ENCODE peak calls at places on chromosomes 12 and 14, in four cellular contexts. D is amygdala, T is fibroblast of mammary gland, S is RPMI7951. K is an unnamed sample.

GRCh38 chr14:72541546-72541945 is 352.4 kb downstream of the DPF3 start:
- DNase-seq in D (no peak), T (no peak), S (no peak), K (no peak)

GRCh38 chr12:9148926-9149325 is 33.2 kb upstream of the A2M start:
- DNase-seq in D (no peak), T (peak), S (peak), K (no peak)

GRCh38 chr12:131132118-131132892 is 178.6 kb downstream of the ADGRD1 start:
- DNase-seq in D (peak), T (peak), S (no peak), K (peak)

GRCh38 chr12:95545731-95546490 is 5.4 kb downstream of the USP44 start:
- DNase-seq in D (no peak), T (no peak), S (no peak), K (no peak)

GRCh38 chr12:90290980-90291975 is 582.6 kb upstream of the ATP2B1 start:
- DNase-seq in D (no peak), T (no peak), S (no peak), K (no peak)

GRCh38 chr12:92424338-92424737 is 278.5 kb upstream of the PLEKHG7 start:
- DNase-seq in D (no peak), T (peak), S (peak), K (no peak)

GRCh38 chr12:130131025-130131424 is 31.2 kb upstream of the FZD10 start:
- DNase-seq in D (no peak), T (no peak), S (no peak), K (no peak)

GRCh38 chr12:58916891-58917570 is 3.3 kb downstream of the LRIG3 start:
- DNase-seq in D (no peak), T (peak), S (peak), K (no peak)

GRCh38 chr12:65093571-65093970 is 27.5 kb downstream of the WIF1 start:
- DNase-seq in D (no peak), T (peak), S (no peak), K (no peak)

GRCh38 chr14:61537567-61538463 is 157.5 kb upstream of the HIF1A start:
- DNase-seq in D (no peak), T (peak), S (peak), K (no peak)

GRCh38 chr12:117045998-117046374 is 53.2 kb downstream of the TESC start:
- DNase-seq in D (no peak), T (no peak), S (no peak), K (no peak)

GRCh38 chr14:105475269-105475915 is 771 bp downstream of the CRIP2 start:
- DNase-seq in D (no peak), T (peak), S (peak), K (no peak)

GRCh38 chr14:50270932-50271331 is 39.6 kb upstream of the SOS2 start:
- DNase-seq in D (no peak), T (no peak), S (no peak), K (no peak)

GRCh38 chr12:90908465-90908864 is 46.5 kb downstream of the CCER1 start:
- DNase-seq in D (no peak), T (peak), S (peak), K (no peak)

GRCh38 chr14:99542566-99542965 is 61.4 kb downstream of the CCNK start:
- DNase-seq in D (no peak), T (no peak), S (no peak), K (no peak)

GRCh38 chr14:54189358-54190354 is 207.2 kb upstream of the CDKN3 start:
- DNase-seq in D (no peak), T (peak), S (peak), K (no peak)

GRCh38 chr12:98532687-98533304 is 17.4 kb downstream of the TMPO start:
- DNase-seq in D (no peak), T (peak), S (peak), K (no peak)

GRCh38 chr12:98227162-98227561 is 288.2 kb upstream of the TMPO start:
- DNase-seq in D (no peak), T (peak), S (no peak), K (no peak)

GRCh38 chr12:54019111-54019811 is 9.0 kb upstream of the HOXC6 start:
- DNase-seq in D (no peak), T (peak), S (peak), K (no peak)

GRCh38 chr12:54658306-54659264 is 10.4 kb upstream of the DCD start:
- DNase-seq in D (no peak), T (peak), S (peak), K (no peak)

GRCh38 chr12:46260153-46260912 is 8.5 kb downstream of the SLC38A1 start:
- DNase-seq in D (no peak), T (peak), S (peak), K (no peak)

GRCh38 chr14:30108975-30109700 is 181.5 kb upstream of the PRKD1 start:
- DNase-seq in D (no peak), T (peak), S (no peak), K (no peak)

GRCh38 chr14:67241416-67242362 is at the start of gene PALS1:
- DNase-seq in D (peak), T (peak), S (peak), K (no peak)

GRCh38 chr12:57517187-57517586 is 3.1 kb downstream of the DDIT3 start:
- DNase-seq in D (no peak), T (peak), S (peak), K (no peak)

GRCh38 chr14:78543433-78543832 is 373.3 kb downstream of the NRXN3 start:
- DNase-seq in D (no peak), T (no peak), S (no peak), K (no peak)

GRCh38 chr14:56137842-56138241 is 19.6 kb downstream of the PELI2 start:
- DNase-seq in D (no peak), T (no peak), S (no peak), K (no peak)

GRCh38 chr12:95790912-95791849 is 617 bp upstream of the NTN4 start:
- DNase-seq in D (no peak), T (no peak), S (no peak), K (no peak)

GRCh38 chr12:26276709-26277108 is 81.3 kb downstream of the SSPN start:
- DNase-seq in D (no peak), T (peak), S (peak), K (no peak)

K was measured in GM06990.